ENCODE peak calls at places on chromosomes 2 and 18, in six cellular contexts. One of them, this sample, is unnamed.

GRCh38 chr2:177242136-177242987 is 22.2 kb downstream of the NFE2L2 start:
- DNase-seq in mesenchymal stem cell: peak
- DNase-seq in IMR-90: peak
- DNase-seq in neuronal stem cell: no peak
- DNase-seq in H9: no peak
- DNase-seq in H1: no peak
- DNase-seq in this sample: peak

GRCh38 chr2:106085441-106085911 is 108.6 kb downstream of the UXS1 start:
- DNase-seq in mesenchymal stem cell: peak
- DNase-seq in IMR-90: peak
- DNase-seq in neuronal stem cell: no peak
- DNase-seq in H9: no peak
- DNase-seq in H1: no peak
- DNase-seq in this sample: no peak

GRCh38 chr2:219658447-219658846 is 31.0 kb downstream of the SLC4A3 start:
- DNase-seq in mesenchymal stem cell: no peak
- DNase-seq in IMR-90: peak
- DNase-seq in neuronal stem cell: no peak
- DNase-seq in H9: no peak
- DNase-seq in H1: no peak
- DNase-seq in this sample: no peak

GRCh38 chr2:127196998-127197397 is 23.1 kb downstream of the CYP27C1 start:
- DNase-seq in mesenchymal stem cell: peak
- DNase-seq in IMR-90: no peak
- DNase-seq in neuronal stem cell: no peak
- DNase-seq in H9: no peak
- DNase-seq in H1: no peak
- DNase-seq in this sample: no peak

GRCh38 chr18:9335255-9336045 is 877 bp downstream of the TWSG1 start:
- DNase-seq in mesenchymal stem cell: no peak
- DNase-seq in IMR-90: peak
- DNase-seq in neuronal stem cell: no peak
- DNase-seq in H9: no peak
- DNase-seq in H1: no peak
- DNase-seq in this sample: peak

GRCh38 chr2:10432315-10433181 is 15.6 kb downstream of the ODC1 start:
- DNase-seq in mesenchymal stem cell: no peak
- DNase-seq in IMR-90: no peak
- DNase-seq in neuronal stem cell: no peak
- DNase-seq in H9: peak
- DNase-seq in H1: no peak
- DNase-seq in this sample: no peak

GRCh38 chr2:227472265-227473018 is 486 bp downstream of the AGFG1 start:
- DNase-seq in mesenchymal stem cell: peak
- DNase-seq in IMR-90: no peak
- DNase-seq in neuronal stem cell: no peak
- DNase-seq in H9: peak
- DNase-seq in H1: no peak
- DNase-seq in this sample: peak

GRCh38 chr2:65913914-65914786 is 481.8 kb upstream of the SPRED2 start:
- DNase-seq in mesenchymal stem cell: no peak
- DNase-seq in IMR-90: no peak
- DNase-seq in neuronal stem cell: no peak
- DNase-seq in H9: no peak
- DNase-seq in H1: no peak
- DNase-seq in this sample: no peak

GRCh38 chr2:31354837-31355236 is 59.7 kb downstream of the XDH start:
- DNase-seq in mesenchymal stem cell: peak
- DNase-seq in IMR-90: no peak
- DNase-seq in neuronal stem cell: no peak
- DNase-seq in H9: no peak
- DNase-seq in H1: no peak
- DNase-seq in this sample: peak

GRCh38 chr18:2948038-2948437 is 64.9 kb downstream of the LPIN2 start:
- DNase-seq in mesenchymal stem cell: peak
- DNase-seq in IMR-90: peak
- DNase-seq in neuronal stem cell: no peak
- DNase-seq in H9: no peak
- DNase-seq in H1: no peak
- DNase-seq in this sample: peak

GRCh38 chr2:128026422-128027277 is 1.2 kb downstream of the SAP130 start:
- DNase-seq in mesenchymal stem cell: peak
- DNase-seq in IMR-90: peak
- DNase-seq in neuronal stem cell: peak
- DNase-seq in H9: no peak
- DNase-seq in H1: no peak
- DNase-seq in this sample: peak

GRCh38 chr18:22674300-22674699 is 256.6 kb upstream of the CTAGE1 start:
- DNase-seq in mesenchymal stem cell: peak
- DNase-seq in IMR-90: peak
- DNase-seq in neuronal stem cell: no peak
- DNase-seq in H9: no peak
- DNase-seq in H1: no peak
- DNase-seq in this sample: peak

GRCh38 chr2:58853420-58853819 is 612.3 kb upstream of the FANCL start:
- DNase-seq in mesenchymal stem cell: no peak
- DNase-seq in IMR-90: no peak
- DNase-seq in neuronal stem cell: no peak
- DNase-seq in H9: no peak
- DNase-seq in H1: no peak
- DNase-seq in this sample: no peak

GRCh38 chr18:11566236-11566965 is 43.0 kb upstream of the SLC35G4 start:
- DNase-seq in mesenchymal stem cell: no peak
- DNase-seq in IMR-90: no peak
- DNase-seq in neuronal stem cell: no peak
- DNase-seq in H9: no peak
- DNase-seq in H1: no peak
- DNase-seq in this sample: no peak

GRCh38 chr18:62500966-62501591 is 21.7 kb upstream of the ZCCHC2 start:
- DNase-seq in mesenchymal stem cell: no peak
- DNase-seq in IMR-90: no peak
- DNase-seq in neuronal stem cell: no peak
- DNase-seq in H9: no peak
- DNase-seq in H1: no peak
- DNase-seq in this sample: no peak

GRCh38 chr18:62506495-62507143 is 16.2 kb upstream of the ZCCHC2 start:
- DNase-seq in mesenchymal stem cell: peak
- DNase-seq in IMR-90: no peak
- DNase-seq in neuronal stem cell: no peak
- DNase-seq in H9: no peak
- DNase-seq in H1: no peak
- DNase-seq in this sample: no peak

GRCh38 chr18:62509779-62510178 is 13.0 kb upstream of the ZCCHC2 start:
- DNase-seq in mesenchymal stem cell: no peak
- DNase-seq in IMR-90: no peak
- DNase-seq in neuronal stem cell: no peak
- DNase-seq in H9: no peak
- DNase-seq in H1: no peak
- DNase-seq in this sample: no peak

GRCh38 chr18:62510744-62511143 is 12.1 kb upstream of the ZCCHC2 start:
- DNase-seq in mesenchymal stem cell: peak
- DNase-seq in IMR-90: no peak
- DNase-seq in neuronal stem cell: no peak
- DNase-seq in H9: no peak
- DNase-seq in H1: no peak
- DNase-seq in this sample: peak

GRCh38 chr18:62505669-62506494 is 16.9 kb upstream of the ZCCHC2 start:
- DNase-seq in mesenchymal stem cell: peak
- DNase-seq in IMR-90: no peak
- DNase-seq in neuronal stem cell: no peak
- DNase-seq in H9: no peak
- DNase-seq in H1: no peak
- DNase-seq in this sample: no peak
- H3K9ac ChIP-seq in mesenchymal stem cell: peak
- H3K9ac ChIP-seq in IMR-90: no peak
- H3K9ac ChIP-seq in neuronal stem cell: no peak
- H3K9ac ChIP-seq in H9: no peak
- H3K9ac ChIP-seq in H1: no peak
- H3K9ac ChIP-seq in this sample: no peak

DNA sequence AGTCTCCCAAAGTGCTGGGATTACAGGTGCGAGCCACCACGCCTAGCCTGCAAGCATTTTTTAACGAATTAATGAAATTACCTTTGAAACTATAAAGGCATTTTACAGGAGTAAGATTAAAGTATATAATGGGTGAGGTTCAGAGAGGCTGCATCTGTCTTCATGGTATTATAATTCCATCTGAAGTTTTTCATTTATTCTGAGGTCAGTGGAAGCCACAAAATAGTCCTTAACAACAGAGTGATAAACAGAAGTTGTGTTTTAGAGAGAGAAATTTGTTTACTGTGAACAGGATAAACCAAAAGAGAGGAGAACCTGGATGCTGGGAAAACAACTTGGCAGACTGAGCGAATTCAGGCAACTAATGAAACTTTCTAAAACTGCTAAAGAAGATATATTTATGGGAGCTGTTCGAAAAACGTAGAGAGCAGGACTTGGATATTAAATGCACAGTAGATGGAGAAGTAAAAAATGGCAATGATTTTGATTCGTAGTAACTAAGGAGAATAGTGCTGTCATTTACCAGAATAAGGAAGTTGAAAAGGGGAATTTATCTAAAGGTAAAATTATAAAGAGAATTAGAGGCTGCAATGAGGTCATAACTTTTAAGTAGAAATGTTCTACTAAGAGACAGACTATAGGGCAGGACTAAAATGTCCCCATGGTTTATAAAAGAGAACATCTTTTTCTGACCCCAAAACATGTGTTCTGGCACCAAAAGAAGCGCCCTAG is 37.9 kb upstream of the ITGA4 start:
- DNase-seq in mesenchymal stem cell: no peak
- DNase-seq in IMR-90: no peak
- DNase-seq in neuronal stem cell: no peak
- DNase-seq in H9: no peak
- DNase-seq in H1: no peak
- DNase-seq in this sample: no peak
- H3K14ac ChIP-seq in mesenchymal stem cell: no peak
- H3K14ac ChIP-seq in IMR-90: no peak
- H3K14ac ChIP-seq in neuronal stem cell: no peak
- H3K14ac ChIP-seq in H9: no peak
- H3K14ac ChIP-seq in H1: no peak
- H3K14ac ChIP-seq in this sample: no peak

GRCh38 chr2:8276071-8276470 is 405.8 kb upstream of the ID2 start:
- DNase-seq in mesenchymal stem cell: no peak
- DNase-seq in IMR-90: no peak
- DNase-seq in neuronal stem cell: no peak
- DNase-seq in H9: no peak
- DNase-seq in H1: no peak
- DNase-seq in this sample: no peak

GRCh38 chr2:8278709-8279354 is 403.0 kb upstream of the ID2 start:
- DNase-seq in mesenchymal stem cell: no peak
- DNase-seq in IMR-90: no peak
- DNase-seq in neuronal stem cell: no peak
- DNase-seq in H9: no peak
- DNase-seq in H1: no peak
- DNase-seq in this sample: no peak

GRCh38 chr2:8279506-8279905 is 402.4 kb upstream of the ID2 start:
- DNase-seq in mesenchymal stem cell: no peak
- DNase-seq in IMR-90: no peak
- DNase-seq in neuronal stem cell: no peak
- DNase-seq in H9: no peak
- DNase-seq in H1: no peak
- DNase-seq in this sample: no peak

GRCh38 chr2:8281234-8281633 is 400.6 kb upstream of the ID2 start:
- DNase-seq in mesenchymal stem cell: no peak
- DNase-seq in IMR-90: no peak
- DNase-seq in neuronal stem cell: no peak
- DNase-seq in H9: no peak
- DNase-seq in H1: no peak
- DNase-seq in this sample: no peak

DNA sequence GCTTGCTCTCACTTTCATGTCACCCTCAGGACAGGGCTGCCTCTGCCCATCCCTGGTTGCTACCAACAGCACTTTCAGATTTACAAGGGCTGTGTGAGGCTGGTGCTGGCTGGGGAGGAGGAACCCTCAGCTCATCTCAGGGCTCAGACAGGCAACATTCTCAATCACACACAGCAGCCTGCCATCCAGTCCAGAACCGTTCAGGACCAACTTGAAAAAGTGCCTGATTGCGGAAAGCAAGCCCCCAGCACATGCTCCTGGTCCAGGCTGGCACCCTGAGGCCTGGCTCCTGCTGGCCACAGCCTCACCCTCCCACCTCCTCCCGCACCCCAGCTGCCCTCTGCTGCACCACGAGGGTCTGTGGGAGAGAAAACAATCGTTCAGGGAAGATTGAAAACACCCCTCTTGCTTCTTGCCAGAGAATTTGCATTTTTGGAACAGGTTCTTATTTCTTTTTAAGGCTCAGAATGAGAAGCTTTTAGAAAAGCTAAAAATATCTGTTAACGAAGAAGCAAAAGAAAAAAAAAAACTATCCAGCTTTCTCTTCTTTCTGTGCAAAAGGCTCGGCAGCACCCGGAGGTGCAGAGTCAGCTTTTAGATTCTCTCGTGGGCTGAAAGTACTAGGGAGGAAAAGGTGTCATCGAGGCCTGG is 403.8 kb upstream of the ID2 start:
- DNase-seq in mesenchymal stem cell: no peak
- DNase-seq in IMR-90: no peak
- DNase-seq in neuronal stem cell: no peak
- DNase-seq in H9: no peak
- DNase-seq in H1: no peak
- DNase-seq in this sample: no peak
- H3K23ac ChIP-seq in mesenchymal stem cell: no peak
- H3K23ac ChIP-seq in IMR-90: no peak
- H3K23ac ChIP-seq in neuronal stem cell: no peak
- H3K23ac ChIP-seq in H9: no peak
- H3K23ac ChIP-seq in H1: no peak
- H3K23ac ChIP-seq in this sample: no peak

GRCh38 chr2:181751266-181752030 is 71.1 kb upstream of the NEUROD1 start:
- DNase-seq in mesenchymal stem cell: no peak
- DNase-seq in IMR-90: no peak
- DNase-seq in neuronal stem cell: no peak
- DNase-seq in H9: no peak
- DNase-seq in H1: no peak
- DNase-seq in this sample: peak

GRCh38 chr2:181752301-181752700 is 72.0 kb upstream of the NEUROD1 start:
- DNase-seq in mesenchymal stem cell: no peak
- DNase-seq in IMR-90: peak
- DNase-seq in neuronal stem cell: no peak
- DNase-seq in H9: no peak
- DNase-seq in H1: no peak
- DNase-seq in this sample: peak

GRCh38 chr2:181746844-181747243 is 66.5 kb upstream of the NEUROD1 start:
- DNase-seq in mesenchymal stem cell: no peak
- DNase-seq in IMR-90: no peak
- DNase-seq in neuronal stem cell: no peak
- DNase-seq in H9: no peak
- DNase-seq in H1: no peak
- DNase-seq in this sample: peak

GRCh38 chr2:181753686-181754085 is 73.4 kb upstream of the NEUROD1 start:
- DNase-seq in mesenchymal stem cell: no peak
- DNase-seq in IMR-90: no peak
- DNase-seq in neuronal stem cell: no peak
- DNase-seq in H9: no peak
- DNase-seq in H1: no peak
- DNase-seq in this sample: no peak

DNA sequence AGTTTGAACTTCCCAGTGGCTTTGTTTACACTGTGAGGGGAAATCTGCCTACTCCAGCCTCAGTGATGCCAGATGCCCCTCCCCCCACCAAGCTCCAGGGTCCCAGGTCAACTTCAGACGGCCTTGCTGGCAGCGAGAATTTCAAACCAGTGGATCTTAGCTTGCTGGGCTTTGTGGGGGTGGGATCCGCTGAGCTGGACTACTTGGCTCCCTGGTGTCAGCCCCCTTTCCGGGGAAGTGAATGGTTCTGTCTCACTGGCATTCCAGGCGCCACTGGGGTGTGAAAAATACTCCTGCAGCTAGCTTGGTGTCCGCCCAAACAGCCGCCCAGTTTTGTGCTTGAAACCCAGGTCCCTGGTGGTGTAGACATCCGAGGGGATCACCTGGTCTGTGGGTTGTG is 70.0 kb upstream of the NEUROD1 start:
- DNase-seq in mesenchymal stem cell: no peak
- DNase-seq in IMR-90: no peak
- DNase-seq in neuronal stem cell: no peak
- DNase-seq in H9: peak
- DNase-seq in H1: no peak
- DNase-seq in this sample: no peak
- H3K9ac ChIP-seq in mesenchymal stem cell: no peak
- H3K9ac ChIP-seq in IMR-90: no peak
- H3K9ac ChIP-seq in neuronal stem cell: no peak
- H3K9ac ChIP-seq in H9: no peak
- H3K9ac ChIP-seq in H1: no peak
- H3K9ac ChIP-seq in this sample: no peak